ENCODE peak calls at places on chromosomes 6 and 20, in six cellular contexts. Y, E, L, K, C and Z are unnamed samples.
A peak's percentile ranks its signal among the peaks of the same experiment; 100 is the strongest.

GRCh38 chr6:95280690-95281273 is 296.6 kb upstream of the MANEA start:
- DNase-seq in E (peak; percentile 4), K (no peak), Y (no peak), C (no peak), L (no peak), Z (peak; percentile 7)

GRCh38 chr6:8953310-8953709 is 518.0 kb upstream of the SLC35B3 start:
- DNase-seq in L (no peak), C (no peak), Y (no peak), K (no peak), E (no peak), Z (no peak)

GRCh38 chr20:35307666-35308653 is 15.7 kb upstream of the FAM83C start:
- DNase-seq in K (no peak), C (peak; percentile 69), L (no peak), E (peak; percentile 82), Y (no peak), Z (no peak)

GRCh38 chr6:106256201-106256968 is 69.2 kb downstream of the ATG5 start:
- DNase-seq in E (peak; percentile 58), C (no peak), K (no peak), L (no peak), Y (no peak), Z (no peak)

GRCh38 chr6:38453302-38453701 is 186.4 kb downstream of the BTBD9 start:
- DNase-seq in Y (no peak), L (no peak), C (no peak), K (no peak), E (no peak), Z (no peak)

GRCh38 chr6:57324538-57324937 is 7.1 kb downstream of the PRIM2 start:
- DNase-seq in Y (no peak), C (no peak), K (no peak), L (no peak), E (peak; percentile 32), Z (peak; percentile 18)

GRCh38 chr20:20666359-20666758 is 46.1 kb downstream of the RALGAPA2 start:
- DNase-seq in K (no peak), E (no peak), C (no peak), L (no peak), Y (no peak), Z (no peak)

GRCh38 chr20:5710551-5710950 is 39.6 kb upstream of the SHLD1 start:
- DNase-seq in L (no peak), K (no peak), E (no peak), Y (no peak), C (no peak), Z (no peak)

GRCh38 chr6:169685860-169686259 is 16.0 kb downstream of the WDR27 start:
- DNase-seq in E (no peak), K (no peak), Y (no peak), L (no peak), C (no peak), Z (no peak)

GRCh38 chr6:65505736-65506135 is 201.3 kb downstream of the EYS start:
- DNase-seq in K (no peak), C (no peak), Y (no peak), L (no peak), E (no peak), Z (no peak)

GRCh38 chr6:168636147-168636982 is 195.4 kb downstream of the SMOC2 start:
- DNase-seq in Y (no peak), L (no peak), E (no peak), K (no peak), C (no peak), Z (no peak)

GRCh38 chr20:35101620-35102019 is 9.0 kb upstream of the TRPC4AP start:
- DNase-seq in E (no peak), L (no peak), K (no peak), Y (no peak), C (no peak), Z (no peak)

GRCh38 chr6:33880104-33880678 is 76.4 kb upstream of the MLN start:
- DNase-seq in K (no peak), C (no peak), Y (no peak), E (no peak), L (no peak), Z (no peak)

GRCh38 chr6:154306696-154307095 is 49.9 kb downstream of the IPCEF1 start:
- DNase-seq in K (no peak), Y (no peak), E (no peak), L (no peak), C (no peak), Z (no peak)

GRCh38 chr6:161211380-161212035 is 62.4 kb downstream of the AGPAT4 start:
- DNase-seq in Y (no peak), K (no peak), L (no peak), C (no peak), E (no peak), Z (no peak)

GRCh38 chr6:7137335-7138106 is 29.8 kb downstream of the RREB1 start:
- DNase-seq in K (peak; percentile 24), Y (no peak), C (peak; percentile 67), L (peak; percentile 61), E (peak; percentile 68), Z (peak; percentile 54)

GRCh38 chr6:66662721-66663120 is 955.7 kb upstream of the EYS start:
- DNase-seq in K (no peak), L (no peak), E (no peak), Y (peak; percentile 15), C (no peak), Z (no peak)

GRCh38 chr6:139482184-139482751 is 107.8 kb upstream of the CITED2 start:
- DNase-seq in C (no peak), L (no peak), E (no peak), Y (no peak), K (no peak), Z (no peak)

GRCh38 chr6:71157350-71157749 is 131.3 kb upstream of the OGFRL1 start:
- DNase-seq in L (no peak), C (no peak), K (no peak), E (no peak), Y (no peak), Z (no peak)

GRCh38 chr20:50277460-50278376 is 87.1 kb downstream of the CEBPB start:
- DNase-seq in K (no peak), E (no peak), L (no peak), Y (no peak), C (no peak), Z (no peak)

GRCh38 chr6:105560611-105561066 is 157.8 kb upstream of the PREP start:
- DNase-seq in K (no peak), Y (no peak), E (peak; percentile 28), L (no peak), C (no peak), Z (no peak)

GRCh38 chr20:4082406-4083102 is 67.2 kb upstream of the RNF24 start:
- DNase-seq in Y (no peak), E (peak; percentile 80), L (peak; percentile 21), K (peak; percentile 17), C (peak; percentile 78), Z (peak; percentile 77)

GRCh38 chr6:38517005-38517404 is 122.7 kb downstream of the BTBD9 start:
- DNase-seq in K (no peak), L (no peak), C (no peak), Y (no peak), E (no peak), Z (no peak)

GRCh38 chr6:143468026-143468425 is 17.4 kb downstream of the PEX3 start:
- DNase-seq in C (no peak), E (no peak), K (no peak), Y (no peak), L (no peak), Z (no peak)

GRCh38 chr6:112113371-112113770 is 26.0 kb downstream of the FAM229B start:
- DNase-seq in C (no peak), L (no peak), K (no peak), E (no peak), Y (no peak), Z (no peak)

GRCh38 chr20:1322511-1323245 is 6.3 kb downstream of the SDCBP2 start:
- DNase-seq in Y (no peak), K (no peak), C (peak; percentile 90), L (no peak), E (peak; percentile 94), Z (no peak)

GRCh38 chr20:37456948-37457347 is 64.1 kb upstream of the NNAT start:
- DNase-seq in C (no peak), K (no peak), L (no peak), Y (no peak), E (no peak), Z (no peak)

GRCh38 chr6:46555129-46555528 is 63.9 kb upstream of the RCAN2 start:
- DNase-seq in C (no peak), L (no peak), E (no peak), K (no peak), Y (no peak), Z (no peak)

GRCh38 chr20:58896820-58897219 is 44.3 kb downstream of the GNAS start:
- DNase-seq in C (no peak), E (no peak), K (no peak), Y (no peak), L (no peak), Z (no peak)

GRCh38 chr20:23970049-23970448 is 18.5 kb downstream of the GGTLC1 start:
- DNase-seq in K (no peak), E (no peak), L (no peak), Y (no peak), C (no peak), Z (no peak)

GRCh38 chr6:134517145-134517658 is 199.3 kb upstream of the SGK1 start:
- DNase-seq in L (no peak), C (no peak), K (no peak), Y (no peak), E (peak; percentile 90), Z (no peak)

GRCh38 chr6:116280960-116281316 is 1.2 kb upstream of the TSPYL1 start:
- DNase-seq in C (no peak), E (no peak), K (no peak), Y (no peak), L (no peak), Z (no peak)